ENCODE peak calls at places on chromosomes 3 and 15, in five cellular contexts. X, H, F, D and E are unnamed samples. For H3K9me3, the result is how much of the 10 kb centered on the place peaks cover.

GRCh38 chr3:46146021-46146420 is 62.1 kb downstream of the CCR1 start:
- DNase-seq in D (no peak), X (no peak), H (no peak), F (no peak), E (no peak)

GRCh38 chr3:98602078-98602678 is 8.8 kb upstream of the CPOX start:
- DNase-seq in H (peak), F (peak), D (peak), X (peak), E (peak)

GRCh38 chr15:29092376-29093064 is 177.1 kb downstream of the NSMCE3 start:
- DNase-seq in D (no peak), F (no peak), H (no peak), X (no peak), E (no peak)

GRCh38 chr3:25527796-25528195 is 99.7 kb downstream of the RARB start:
- DNase-seq in D (no peak), H (no peak), X (no peak), F (no peak), E (no peak)

GRCh38 chr15:31955734-31956133 is 74.6 kb upstream of the CHRNA7 start:
- DNase-seq in H (no peak), X (no peak), D (no peak), F (no peak), E (no peak)

GRCh38 chr3:161957467-161957866 is 460.9 kb downstream of the OTOL1 start:
- DNase-seq in D (no peak), F (no peak), X (no peak), H (no peak), E (peak)

GRCh38 chr15:65829150-65829764 is 37.2 kb upstream of the DENND4A start:
- DNase-seq in X (peak), F (peak), D (no peak), H (no peak), E (peak)

GRCh38 chr15:86063328-86064180 is 16.1 kb upstream of the AGBL1 start:
- DNase-seq in F (no peak), H (no peak), D (no peak), X (no peak), E (no peak)

GRCh38 chr3:27976933-27977332 is 254.8 kb upstream of the EOMES start:
- DNase-seq in F (peak), D (no peak), H (no peak), X (no peak), E (no peak)

GRCh38 chr3:48423883-48424695 is 5.8 kb downstream of the PLXNB1 start:
- DNase-seq in H (no peak), D (no peak), F (no peak), X (no peak), E (no peak)

GRCh38 chr3:128993461-128994172 is at the start of gene CFAP92:
- DNase-seq in H (peak), F (peak), X (peak), D (peak), E (peak)

GRCh38 chr3:186281172-186281571 is 80.9 kb downstream of the DGKG start:
- DNase-seq in D (no peak), F (no peak), H (no peak), X (no peak), E (no peak)

GRCh38 chr15:66196565-66196964 is 57.0 kb downstream of the MEGF11 start:
- DNase-seq in H (no peak), D (no peak), X (no peak), F (no peak), E (no peak)

GRCh38 chr3:169146112-169146665 is 517.3 kb downstream of the MECOM start:
- DNase-seq in D (peak), X (peak), H (peak), F (peak), E (no peak)

GRCh38 chr3:52790741-52791140 is 3.9 kb upstream of the ITIH3 start:
- DNase-seq in X (no peak), D (no peak), H (no peak), F (no peak), E (no peak)

GRCh38 chr3:152719264-152719663 is 115.7 kb upstream of the P2RY1 start:
- DNase-seq in H (no peak), D (no peak), F (no peak), X (no peak), E (no peak)

GRCh38 chr15:90412356-90413194 is 24.5 kb downstream of the IQGAP1 start:
- DNase-seq in F (peak), X (no peak), H (peak), D (no peak), E (no peak)

GRCh38 chr3:69252141-69252540 is 129.7 kb upstream of the LMOD3 start:
- DNase-seq in D (no peak), H (no peak), X (no peak), F (no peak), E (no peak)

GRCh38 chr15:37801529-37801928 is 132.9 kb upstream of the TMCO5A start:
- DNase-seq in D (no peak), F (no peak), X (no peak), H (no peak), E (no peak)

GRCh38 chr3:52530918-52531635 is 2.6 kb downstream of the NT5DC2 start:
- DNase-seq in H (no peak), X (no peak), F (no peak), D (no peak), E (no peak)

GRCh38 chr15:92647467-92648163 is 8.0 kb downstream of the FAM174B start:
- DNase-seq in H (no peak), F (no peak), X (no peak), D (no peak), E (no peak)

GRCh38 chr15:91522609-91523332 is 330.7 kb upstream of the SLCO3A1 start:
- DNase-seq in D (no peak), F (no peak), X (no peak), H (no peak), E (peak)

GRCh38 chr15:85800460-85801123 is 5.9 kb upstream of the KLHL25 start:
- DNase-seq in H (no peak), D (no peak), F (peak), X (peak), E (no peak)

GRCh38 chr15:63381301-63382192 is at the start of gene CA12:
- DNase-seq in D (peak), X (peak), F (peak), H (peak), E (no peak)

GRCh38 chr3:55662683-55663082 is 175.6 kb upstream of the WNT5A start:
- DNase-seq in H (no peak), D (no peak), X (no peak), F (no peak), E (no peak)

GRCh38 chr3:134291300-134292254 is 40.9 kb upstream of the RYK start:
- DNase-seq in F (peak), X (peak), H (no peak), D (peak), E (no peak)

GRCh38 chr15:88612186-88612796 is 8.8 kb upstream of the AEN start:
- DNase-seq in D (no peak), X (no peak), H (no peak), F (no peak), E (no peak)

GRCh38 chr3:44099566-44100297 is 142.0 kb upstream of the TOPAZ1 start:
- DNase-seq in D (no peak), X (no peak), F (no peak), H (no peak), E (no peak)

GRCh38 chr3:108394563-108394962 is 98.2 kb downstream of the HHLA2 start:
- DNase-seq in X (no peak), H (no peak), F (no peak), D (no peak), E (no peak)

GRCh38 chr3:45387636-45388348 is 584 bp upstream of the LARS2 start:
- DNase-seq in F (no peak), D (no peak), H (no peak), X (no peak), E (peak)

GRCh38 chr3:93867425-93867824 is 106.3 kb downstream of the PROS1 start:
- DNase-seq in H (no peak), D (no peak), F (no peak), X (no peak), E (no peak)
- H3K9me3 ChIP-seq in H (under half), D (under half), F (under half), X (under half), E (under half)

DNA sequence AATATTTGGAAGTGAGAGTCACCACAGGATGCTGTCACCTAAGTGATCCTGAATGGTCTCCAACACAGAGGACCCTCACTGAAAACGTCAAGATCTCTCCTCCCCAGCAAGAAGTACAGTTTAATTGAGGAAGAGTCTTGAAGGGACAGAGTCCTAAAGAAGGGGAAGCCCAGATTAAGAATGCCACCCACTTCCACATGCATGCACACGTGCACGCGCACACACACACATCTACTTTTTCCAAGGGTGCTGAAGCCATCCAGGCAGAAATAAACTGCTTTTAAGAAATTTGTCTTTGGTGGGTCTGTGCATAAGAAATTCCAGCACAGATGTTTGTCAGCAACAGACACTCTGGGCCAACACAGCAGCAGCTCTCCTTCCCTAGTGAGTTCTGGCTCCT is 132.9 kb upstream of the LIPC start:
- DNase-seq in D (no peak), H (no peak), F (peak), X (no peak), E (no peak)
- H3K9me3 ChIP-seq in D (under half), H (under half), F (under half), X (under half), E (under half)

DNA sequence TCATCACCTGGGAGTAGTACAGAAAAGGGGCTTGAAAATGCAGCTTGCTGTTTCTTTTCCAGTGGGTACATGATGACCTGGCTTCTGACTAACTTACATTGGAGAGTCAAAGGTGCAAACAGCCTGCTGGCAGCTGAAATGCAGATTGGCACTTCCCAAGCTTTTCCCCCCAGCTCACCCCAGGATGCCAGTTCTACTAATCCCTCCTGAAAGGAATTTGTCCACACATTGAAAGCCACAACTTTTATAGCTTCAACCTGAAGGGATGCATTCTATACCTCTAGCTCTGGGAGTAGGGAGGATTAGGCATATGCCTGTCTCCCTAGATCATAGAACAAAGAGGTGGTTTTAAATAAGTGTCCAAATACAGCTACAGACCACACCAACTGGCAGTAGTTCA is 281.7 kb downstream of the EFHB start:
- DNase-seq in X (no peak), D (no peak), F (no peak), H (no peak), E (no peak)
- H3K9me3 ChIP-seq in X (under half), D (under half), F (under half), H (under half), E (under half)

GRCh38 chr3:137762674-137763593 is 1.2 kb upstream of the SOX14 start:
- DNase-seq in H (no peak), F (no peak), D (no peak), X (no peak), E (no peak)

GRCh38 chr3:137765310-137766033 is 1.4 kb downstream of the SOX14 start:
- DNase-seq in H (no peak), X (no peak), D (no peak), F (no peak), E (no peak)

GRCh38 chr3:137763594-137763938 is 549 bp upstream of the SOX14 start:
- DNase-seq in H (no peak), D (no peak), F (no peak), X (no peak), E (no peak)

GRCh38 chr3:137764563-137765309 is 621 bp downstream of the SOX14 start:
- DNase-seq in H (no peak), X (no peak), F (no peak), D (no peak), E (no peak)

DNA sequence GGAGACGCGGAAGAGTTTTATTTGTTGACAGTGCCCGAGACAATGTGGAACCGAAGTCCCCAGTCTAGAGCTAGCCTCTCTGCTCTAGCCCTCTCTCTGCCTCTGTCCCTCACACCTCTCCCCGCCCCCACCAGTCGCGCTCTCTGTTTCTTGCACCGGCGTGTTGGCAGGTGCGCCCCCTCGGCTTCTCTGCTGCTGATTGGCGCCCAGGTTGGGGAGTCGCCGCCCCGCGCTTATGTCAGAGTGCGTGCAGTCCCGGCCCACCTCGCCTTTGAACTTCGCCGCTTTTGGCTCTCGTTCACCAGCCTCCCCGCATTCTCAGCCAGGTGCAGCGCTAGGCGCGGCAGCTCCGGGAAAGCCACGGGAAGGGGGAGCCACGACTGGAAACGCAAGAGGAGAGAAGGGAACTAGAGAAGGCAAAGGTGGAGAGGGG is at the start of gene SOX14:
- DNase-seq in D (no peak), H (peak), X (peak), F (no peak), E (peak)
- H3K9me3 ChIP-seq in D (under half), H (under half), X (under half), F (under half), E (under half)

DNA sequence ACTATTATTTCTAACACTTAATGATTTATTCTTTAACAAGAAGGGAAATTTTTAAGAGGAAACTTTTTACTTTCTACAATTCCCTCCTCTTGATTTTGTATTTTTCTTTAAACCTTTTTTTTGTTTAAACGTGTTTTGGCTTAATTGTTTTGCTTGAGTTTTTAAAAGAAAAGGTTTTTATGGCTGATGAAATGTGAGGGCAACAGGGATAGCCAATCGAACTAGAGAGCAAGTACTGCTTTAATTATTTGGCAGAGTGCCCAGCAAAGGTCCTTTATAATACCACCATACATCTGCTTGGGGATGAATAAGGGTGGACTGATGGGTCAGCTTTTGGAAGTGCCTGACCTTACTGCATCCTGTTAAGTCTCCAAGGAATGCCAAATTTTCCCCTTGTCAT is 19.6 kb upstream of the MTHFS start:
- DNase-seq in F (no peak), X (no peak), H (no peak), D (no peak), E (no peak)
- H3K9me3 ChIP-seq in F (under half), X (under half), H (under half), D (under half), E (under half)

GRCh38 chr15:26376243-26376642 is 396.6 kb downstream of the GABRB3 start:
- DNase-seq in H (no peak), X (no peak), D (no peak), F (no peak), E (no peak)
- H3K9me3 ChIP-seq in H (under half), X (under half), D (under half), F (under half), E (under half)

DNA sequence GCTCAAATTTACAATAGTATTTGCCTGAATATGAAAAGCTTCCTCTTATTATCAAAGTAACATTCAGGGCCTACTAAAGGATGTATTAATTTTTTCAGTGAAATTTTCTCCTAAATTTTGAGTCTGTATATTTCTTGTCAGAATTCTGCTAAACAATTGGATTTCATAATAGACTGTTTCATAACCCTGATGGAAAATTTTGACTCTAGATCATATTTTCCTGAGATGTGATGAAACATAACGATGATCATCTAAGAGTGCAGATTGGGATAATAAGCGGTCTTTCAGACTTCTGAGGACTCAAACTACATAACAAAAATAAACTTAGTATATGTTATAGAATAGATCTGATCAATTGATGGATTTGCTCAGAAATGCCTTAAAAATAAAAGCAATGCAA is 574.5 kb upstream of the TBL1XR1 start:
- DNase-seq in X (no peak), H (no peak), D (no peak), F (no peak), E (no peak)
- H3K9me3 ChIP-seq in X (under half), H (under half), D (under half), F (under half), E (under half)